ENCODE peak calls at places on chromosomes 13 and 19, in nine cellular contexts. Q, B, X, A, R, D, T, O and V are unnamed samples.

GRCh38 chr19:3516675-3517207 is 10.6 kb downstream of the FZR1 start:
- DNase-seq in O (no peak), R (no peak), Q (no peak), A (no peak), B (peak), X (no peak), D (peak), T (peak), V (no peak)

GRCh38 chr13:23470706-23471610 is 37.5 kb upstream of the SACS start:
- DNase-seq in X (no peak), Q (peak), D (no peak), R (no peak), B (no peak), T (no peak), A (no peak), O (peak), V (no peak)

GRCh38 chr13:38743499-38743898 is 56.6 kb downstream of the FREM2 start:
- DNase-seq in R (no peak), A (no peak), B (no peak), T (no peak), O (no peak), D (no peak), Q (peak), X (no peak), V (no peak)

GRCh38 chr19:57406516-57407123 is 4.3 kb upstream of the ZNF17 start:
- DNase-seq in R (peak), B (no peak), O (peak), Q (peak), A (peak), X (peak), D (peak), T (peak), V (peak)

GRCh38 chr19:43425567-43426392 is 11.1 kb downstream of the TEX101 start:
- DNase-seq in B (no peak), D (peak), A (no peak), X (peak), T (peak), R (no peak), O (peak), Q (peak), V (no peak)

GRCh38 chr19:4197228-4197624 is 14.7 kb downstream of the ANKRD24 start:
- DNase-seq in Q (no peak), T (no peak), A (no peak), O (no peak), D (no peak), R (no peak), B (no peak), X (no peak), V (no peak)

GRCh38 chr13:30744056-30744684 is 8.8 kb downstream of the ALOX5AP start:
- DNase-seq in Q (no peak), D (no peak), A (peak), R (no peak), T (peak), O (peak), B (no peak), X (peak), V (no peak)

GRCh38 chr13:45575146-45575829 is 40.3 kb downstream of the ERICH6B start:
- DNase-seq in Q (no peak), O (no peak), T (no peak), X (no peak), A (no peak), B (no peak), R (no peak), D (no peak), V (no peak)

GRCh38 chr13:113884821-113885220 is 20.9 kb upstream of the GAS6 start:
- DNase-seq in D (no peak), R (no peak), X (no peak), B (no peak), O (no peak), A (no peak), T (no peak), Q (no peak), V (no peak)

GRCh38 chr13:71492346-71492871 is 374.6 kb downstream of the DACH1 start:
- DNase-seq in D (no peak), X (no peak), R (no peak), T (no peak), A (no peak), O (no peak), B (no peak), Q (no peak), V (no peak)

GRCh38 chr19:36136975-36137686 is 2.7 kb upstream of the CAPNS1 start:
- DNase-seq in B (peak), R (no peak), A (no peak), Q (no peak), O (peak), X (peak), D (peak), T (peak), V (no peak)

GRCh38 chr13:47326061-47326460 is 429.2 kb upstream of the HTR2A start:
- DNase-seq in R (no peak), T (peak), X (peak), B (no peak), D (no peak), A (no peak), Q (no peak), O (peak), V (no peak)

GRCh38 chr13:77172650-77173049 is 145.7 kb upstream of the FBXL3 start:
- DNase-seq in R (no peak), Q (no peak), X (no peak), T (no peak), O (no peak), B (no peak), D (no peak), A (no peak), V (no peak)

GRCh38 chr13:75869981-75870380 is 233.9 kb downstream of the LMO7 start:
- DNase-seq in X (no peak), A (no peak), R (no peak), Q (no peak), O (no peak), D (no peak), T (no peak), B (no peak), V (no peak)

GRCh38 chr13:101489635-101490034 is 37.2 kb downstream of the ITGBL1 start:
- DNase-seq in T (peak), O (peak), Q (no peak), A (no peak), B (no peak), X (peak), R (no peak), D (no peak), V (no peak)

GRCh38 chr13:103190841-103191240 is 124.6 kb upstream of the SLC10A2 start:
- DNase-seq in A (no peak), B (no peak), R (no peak), T (no peak), O (no peak), Q (no peak), X (no peak), D (no peak), V (no peak)

GRCh38 chr19:14139944-14140343 is 3.6 kb upstream of the ASF1B start:
- DNase-seq in A (no peak), B (no peak), D (no peak), X (no peak), R (peak), O (peak), Q (no peak), T (no peak), V (no peak)

GRCh38 chr19:383922-384800 is 24.8 kb downstream of the C2CD4C start:
- DNase-seq in X (no peak), B (no peak), T (no peak), O (no peak), R (peak), D (no peak), A (no peak), Q (no peak), V (no peak)

GRCh38 chr13:109275848-109276247 is 510.5 kb downstream of the IRS2 start:
- DNase-seq in Q (no peak), X (peak), A (no peak), O (no peak), D (no peak), B (no peak), R (no peak), T (peak), V (no peak)

GRCh38 chr19:45467456-45468158 is at the start of gene FOSB:
- DNase-seq in O (peak), B (peak), Q (peak), A (peak), D (peak), T (peak), R (peak), X (peak), V (peak)

GRCh38 chr13:26034018-26034417 is 17.8 kb downstream of the SHISA2 start:
- DNase-seq in B (no peak), O (no peak), X (no peak), T (no peak), A (no peak), D (no peak), Q (no peak), R (no peak), V (no peak)

GRCh38 chr13:46728777-46729176 is 68.2 kb downstream of the ESD start:
- DNase-seq in B (no peak), A (no peak), D (no peak), R (no peak), O (peak), X (no peak), T (peak), Q (no peak), V (no peak)

GRCh38 chr19:42271861-42272534 is 2.9 kb downstream of the CIC start:
- DNase-seq in A (no peak), R (no peak), Q (no peak), X (no peak), O (no peak), T (no peak), B (peak), D (no peak), V (no peak)

GRCh38 chr19:31141301-31141700 is 207.9 kb downstream of the TSHZ3 start:
- DNase-seq in O (no peak), R (no peak), T (peak), X (peak), B (no peak), Q (no peak), D (no peak), A (no peak), V (no peak)

GRCh38 chr13:85266771-85267170 is 532.4 kb downstream of the SLITRK6 start:
- DNase-seq in Q (no peak), B (no peak), X (no peak), D (no peak), R (no peak), T (no peak), O (peak), A (no peak), V (no peak)

GRCh38 chr13:44921478-44921877 is 67.8 kb downstream of the NUFIP1 start:
- DNase-seq in R (no peak), O (no peak), X (no peak), Q (no peak), A (no peak), D (no peak), T (no peak), B (no peak), V (no peak)

GRCh38 chr13:101876951-101877350 is 424.5 kb downstream of the ITGBL1 start:
- DNase-seq in A (no peak), T (no peak), R (no peak), X (no peak), D (no peak), Q (no peak), B (no peak), O (no peak), V (no peak)

GRCh38 chr13:23020246-23020843 is 160.4 kb upstream of the SGCG start:
- DNase-seq in R (peak), B (peak), T (peak), X (peak), A (no peak), O (peak), Q (peak), D (peak), V (peak)